ENCODE peak calls at places on chromosomes 11 and 22, in four cellular contexts. P is NCI-H2081, S is small intestine, Q is T47D. B is an unnamed sample.

GRCh38 chr11:100849914-100850235 is 162.8 kb downstream of the ARHGAP42 start:
- DNase-seq in P (no peak), Q (no peak), S (no peak), B (no peak)

GRCh38 chr11:21427750-21428149 is 758.4 kb downstream of the NELL1 start:
- DNase-seq in P (no peak), S (no peak), Q (no peak), B (no peak)

GRCh38 chr11:111723595-111723994 is 42.6 kb downstream of the PPP2R1B start:
- DNase-seq in S (no peak), P (no peak), Q (no peak), B (no peak)

GRCh38 chr11:118126082-118126838 is 26.4 kb downstream of the SCN4B start:
- DNase-seq in P (no peak), S (no peak), Q (peak; percentile 85), B (no peak)

GRCh38 chr11:64829536-64830251 is 14.8 kb downstream of the CDC42BPG start:
- DNase-seq in P (no peak), S (no peak), Q (no peak), B (no peak)

GRCh38 chr11:90803366-90803765 is 580.5 kb upstream of the CHORDC1 start:
- DNase-seq in S (no peak), P (no peak), Q (peak; percentile 84), B (no peak)

GRCh38 chr22:41411021-41411851 is 29.5 kb downstream of the TEF start:
- DNase-seq in P (no peak), S (no peak), Q (no peak), B (peak; percentile 36)

GRCh38 chr11:134332189-134332631 is 422 bp downstream of the GLB1L2 start:
- DNase-seq in Q (peak; percentile 45), P (peak; percentile 39), S (peak; percentile 41), B (peak; percentile 43)

GRCh38 chr11:88326112-88326511 is 11.4 kb downstream of the CTSC start:
- DNase-seq in Q (peak; percentile 11), P (no peak), S (no peak), B (no peak)

GRCh38 chr22:49702068-49702397 is 125.6 kb downstream of the BRD1 start:
- DNase-seq in P (no peak), Q (no peak), S (no peak), B (no peak)

GRCh38 chr22:50329236-50329635 is 2.4 kb upstream of the DENND6B start:
- DNase-seq in S (no peak), P (no peak), Q (no peak), B (no peak)

GRCh38 chr11:45073575-45074225 is 72.7 kb upstream of the PRDM11 start:
- DNase-seq in P (no peak), Q (no peak), S (peak; percentile 18), B (no peak)

GRCh38 chr11:62352355-62353336 is 15.4 kb downstream of the ASRGL1 start:
- DNase-seq in Q (no peak), P (no peak), S (no peak), B (no peak)

GRCh38 chr11:79413258-79413657 is 27.6 kb downstream of the TENM4 start:
- DNase-seq in Q (peak; percentile 17), S (no peak), P (peak; percentile 41), B (no peak)

GRCh38 chr11:33912405-33913361 is 20.8 kb upstream of the LMO2 start:
- DNase-seq in S (no peak), Q (peak; percentile 21), P (no peak), B (no peak)

GRCh38 chr11:35179466-35180135 is 40.6 kb downstream of the CD44 start:
- DNase-seq in S (no peak), P (no peak), Q (no peak), B (no peak)

GRCh38 chr11:69866648-69867047 is 47.4 kb upstream of the FGF3 start:
- DNase-seq in Q (no peak), S (no peak), P (no peak), B (no peak)

GRCh38 chr11:3101921-3102640 is 44.9 kb upstream of the CARS1 start:
- DNase-seq in Q (no peak), S (no peak), P (no peak), B (no peak)

GRCh38 chr11:74634537-74634936 is 42.2 kb downstream of the POLD3 start:
- DNase-seq in Q (peak; percentile 85), S (peak; percentile 55), P (no peak), B (no peak)

GRCh38 chr11:2136952-2137201 is 2.3 kb downstream of the IGF2 start:
- DNase-seq in Q (no peak), P (no peak), S (no peak), B (no peak)

GRCh38 chr11:116580828-116581227 is 192.0 kb downstream of the BUD13 start:
- DNase-seq in S (no peak), Q (no peak), P (peak; percentile 83), B (no peak)

GRCh38 chr11:103586756-103587155 is 449.7 kb upstream of the DDI1 start:
- DNase-seq in S (no peak), P (no peak), Q (no peak), B (no peak)

GRCh38 chr11:116730568-116730967 is 42.2 kb downstream of the BUD13 start:
- DNase-seq in P (no peak), S (peak; percentile 49), Q (no peak), B (no peak)

GRCh38 chr11:131572423-131572822 is 202.0 kb downstream of the NTM start:
- DNase-seq in P (no peak), Q (no peak), S (no peak), B (no peak)

GRCh38 chr11:134337051-134337450 is 5.3 kb downstream of the GLB1L2 start:
- DNase-seq in Q (no peak), P (no peak), S (no peak), B (no peak)

GRCh38 chr22:29520851-29521250 is 32.7 kb downstream of the THOC5 start:
- DNase-seq in P (no peak), S (no peak), Q (no peak), B (no peak)

GRCh38 chr11:68312117-68312779 is at the start of gene LRP5:
- DNase-seq in P (peak; percentile 24), Q (peak; percentile 57), S (peak; percentile 59), B (no peak)

GRCh38 chr22:49764151-49764581 is 63.5 kb downstream of the BRD1 start:
- DNase-seq in S (no peak), Q (no peak), P (no peak), B (no peak)

GRCh38 chr22:47865626-47866025 is 1103.2 kb downstream of the TBC1D22A start:
- DNase-seq in Q (no peak), P (no peak), S (no peak), B (no peak)